ENCODE peak calls at places on chromosomes 2 and 18, in four cellular contexts. D, F, T and X are unnamed samples.

GRCh38 chr2:143258126-143258892 is 129.1 kb downstream of the ARHGAP15 start:
- DNase-seq in D (no peak), F (no peak), T (no peak), X (no peak)

GRCh38 chr2:17539596-17539992 is 902 bp upstream of the VSNL1 start:
- DNase-seq in D (no peak), F (peak; percentile 20), T (no peak), X (no peak)

GRCh38 chr2:100939445-100939844 is 62.6 kb upstream of the RPL31 start:
- DNase-seq in D (peak; percentile 37), F (no peak), T (no peak), X (no peak)

GRCh38 chr2:19507137-19507536 is 148.7 kb upstream of the OSR1 start:
- DNase-seq in D (no peak), F (no peak), T (no peak), X (no peak)

GRCh38 chr2:38446418-38446817 is 69.3 kb upstream of the ATL2 start:
- DNase-seq in D (no peak), F (no peak), T (no peak), X (no peak)

GRCh38 chr2:229714080-229714735 is at the start of gene DNER:
- DNase-seq in D (no peak), F (no peak), T (no peak), X (no peak)

GRCh38 chr2:223044092-223044836 is 7.7 kb upstream of the KCNE4 start:
- DNase-seq in D (no peak), F (no peak), T (no peak), X (no peak)

GRCh38 chr18:78873916-78874505 is 105.6 kb upstream of the SALL3 start:
- DNase-seq in D (no peak), F (no peak), T (no peak), X (no peak)

GRCh38 chr2:104420420-104420819 is 433.5 kb upstream of the POU3F3 start:
- DNase-seq in D (no peak), F (no peak), T (no peak), X (no peak)

GRCh38 chr18:22838639-22839487 is 94.3 kb upstream of the RBBP8 start:
- DNase-seq in D (no peak), F (no peak), T (no peak), X (no peak)

GRCh38 chr18:76621782-76622495 is 126.9 kb upstream of the ZNF516 start:
- DNase-seq in D (no peak), F (no peak), T (no peak), X (no peak)

GRCh38 chr18:53657257-53657656 is 567.2 kb downstream of the MBD2 start:
- DNase-seq in D (no peak), F (no peak), T (no peak), X (no peak)

GRCh38 chr18:35507623-35508022 is 9.9 kb upstream of the INO80C start:
- DNase-seq in D (no peak), F (no peak), T (no peak), X (no peak)

GRCh38 chr2:16900405-16901025 is 234.9 kb upstream of the CYRIA start:
- DNase-seq in D (no peak), F (no peak), T (no peak), X (no peak)

GRCh38 chr2:224925822-224926124 is 116.5 kb downstream of the DOCK10 start:
- DNase-seq in D (no peak), F (no peak), T (no peak), X (no peak)

GRCh38 chr2:150495993-150496627 is 8.6 kb upstream of the RND3 start:
- DNase-seq in D (no peak), F (no peak), T (no peak), X (no peak)

GRCh38 chr2:95056461-95057459 is 31.3 kb downstream of the MAL start:
- DNase-seq in D (peak; percentile 25), F (no peak), T (no peak), X (no peak)

GRCh38 chr2:171878481-171878993 is 15.5 kb downstream of the SLC25A12 start:
- DNase-seq in D (no peak), F (peak; percentile 60), T (no peak), X (no peak)

GRCh38 chr2:171882095-171882769 is 11.8 kb downstream of the SLC25A12 start:
- DNase-seq in D (no peak), F (no peak), T (no peak), X (no peak)

GRCh38 chr2:171879865-171880264 is 14.2 kb downstream of the SLC25A12 start:
- DNase-seq in D (no peak), F (no peak), T (no peak), X (no peak)

GRCh38 chr2:171883275-171883893 is 10.7 kb downstream of the SLC25A12 start:
- DNase-seq in D (no peak), F (no peak), T (no peak), X (no peak)

DNA sequence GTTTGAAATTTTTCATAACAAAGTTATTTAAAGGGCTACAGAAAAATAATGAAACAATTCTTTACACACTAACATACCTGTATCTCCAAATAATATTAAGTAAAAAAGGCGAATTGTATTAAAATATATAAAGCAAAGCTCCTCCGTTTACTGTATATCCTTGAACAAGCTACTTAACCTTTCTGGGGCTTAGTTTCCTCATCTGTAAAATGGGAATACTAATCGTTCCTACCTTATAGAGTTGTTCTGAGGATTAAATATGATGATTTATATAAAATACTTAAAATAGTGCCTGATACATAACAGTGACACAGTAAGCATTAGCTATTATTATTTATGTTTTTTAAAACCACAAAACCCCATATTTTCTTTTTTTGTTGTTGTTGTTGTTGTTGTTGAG is 13.3 kb downstream of the SLC25A12 start:
- DNase-seq in D (no peak), F (no peak), T (no peak), X (no peak)
- H3K27ac ChIP-seq in D (no peak overlapping the region), F (no peak overlapping the region), T (no peak overlapping the region), X (no peak overlapping the region)

DNA sequence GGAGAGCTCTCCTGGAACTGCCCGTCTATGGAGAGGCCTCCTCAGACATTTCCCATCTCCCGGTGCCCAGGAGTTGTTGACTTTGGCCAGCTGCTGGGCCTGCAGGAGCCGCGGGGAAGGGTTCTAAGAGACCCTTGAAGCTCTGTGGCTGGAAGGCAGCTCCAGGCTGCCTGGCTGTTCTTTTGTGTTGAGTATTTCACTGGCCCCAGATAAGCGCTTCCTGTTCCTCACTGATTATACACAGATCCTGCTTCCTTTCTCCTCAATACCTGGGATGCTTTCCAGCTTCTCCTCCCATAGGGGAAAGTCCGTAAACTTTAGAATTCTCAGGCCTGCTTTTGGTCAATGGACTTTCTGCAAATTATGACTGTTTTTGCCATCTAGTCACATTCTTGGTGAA is 57.8 kb downstream of the TGOLN2 start:
- DNase-seq in D (no peak), F (no peak), T (no peak), X (no peak)
- H3K4me1 ChIP-seq in D (peaks cover 14% of the 10 kb centered on the region), F (peaks cover 20% of the 10 kb centered on the region), T (no peaks in the 10 kb centered on the region), X (peaks cover 15% of the 10 kb centered on the region)

GRCh38 chr2:186979439-186980116 is 130.6 kb upstream of the ZSWIM2 start:
- DNase-seq in D (peak; percentile 30), F (no peak), T (no peak), X (no peak)
- H3K27ac ChIP-seq in D (no peak overlapping the region), F (no peak overlapping the region), T (no peak overlapping the region), X (no peak overlapping the region)

DNA sequence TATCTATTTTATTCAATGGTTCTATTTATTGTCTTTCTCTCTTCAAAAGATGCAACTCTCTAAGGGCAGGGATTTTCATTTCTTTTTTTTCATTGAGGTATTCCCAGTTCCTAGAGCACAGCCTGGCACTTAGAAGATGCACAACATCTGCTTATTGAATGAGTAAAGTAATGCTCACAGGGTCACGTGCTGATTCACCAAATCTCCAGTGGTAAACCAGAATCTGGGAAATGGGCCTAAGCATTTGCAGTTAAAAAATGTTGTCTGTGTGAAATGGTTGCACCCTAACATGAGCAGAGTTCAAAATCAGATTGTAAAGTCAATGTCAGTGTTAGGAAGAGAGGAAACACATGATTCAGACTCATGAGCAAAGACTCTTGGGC is 15.8 kb downstream of the SLC8A1 start:
- DNase-seq in D (no peak), F (no peak), T (no peak), X (no peak)
- H3K4me1 ChIP-seq in D (peaks cover 26% of the 10 kb centered on the region), F (no peaks in the 10 kb centered on the region), T (no peaks in the 10 kb centered on the region), X (peaks cover 73% of the 10 kb centered on the region)

GRCh38 chr2:26067980-26068507 is 34.2 kb downstream of the RAB10 start:
- DNase-seq in D (no peak), F (no peak), T (no peak), X (no peak)
- H3K27ac ChIP-seq in D (no peak overlapping the region), F (no peak overlapping the region), T (no peak overlapping the region), X (no peak overlapping the region)

DNA sequence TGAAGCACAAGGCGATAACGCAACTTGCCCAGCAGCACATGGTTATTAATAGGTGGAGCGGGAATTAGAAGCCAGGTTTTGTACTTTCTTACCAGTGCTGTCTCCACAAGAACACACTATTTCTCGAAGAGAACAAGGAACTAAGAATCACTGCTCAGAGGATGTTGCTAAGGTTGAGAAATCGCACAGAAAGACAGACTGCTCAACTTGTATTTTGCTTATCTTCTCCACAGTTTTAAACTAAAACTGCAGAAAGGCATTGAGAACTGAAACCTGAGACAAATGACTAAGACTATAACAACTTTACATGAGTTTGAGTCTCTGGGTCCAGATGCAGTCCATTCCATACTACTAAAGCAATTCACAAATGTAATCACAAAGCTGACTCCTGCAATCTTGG is 6.2 kb downstream of the PRKD3 start:
- DNase-seq in D (no peak), F (no peak), T (no peak), X (no peak)
- H3K4me1 ChIP-seq in D (peaks cover 23% of the 10 kb centered on the region), F (peaks cover 7% of the 10 kb centered on the region), T (peaks cover 5% of the 10 kb centered on the region), X (peaks cover 33% of the 10 kb centered on the region)

DNA sequence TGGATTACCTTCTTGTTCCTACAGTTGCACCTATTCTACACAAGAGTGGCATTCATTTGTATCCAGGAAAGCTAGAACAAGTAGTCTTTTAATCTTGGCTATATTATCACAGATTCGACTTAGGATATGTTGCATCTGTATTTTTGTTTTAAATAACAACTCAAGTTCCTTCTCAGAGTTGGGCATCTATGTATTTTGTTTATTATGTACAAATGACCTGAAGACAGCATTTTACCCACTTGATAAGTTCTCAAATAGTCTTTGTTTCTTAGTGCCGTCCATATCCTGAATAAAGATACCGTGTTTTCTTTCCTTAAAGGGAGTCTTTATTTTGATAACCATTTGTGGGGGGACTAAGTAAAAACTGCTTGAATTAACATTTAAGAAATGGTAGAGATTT is 2.9 kb downstream of the ITPRID2 start:
- DNase-seq in D (no peak), F (no peak), T (no peak), X (no peak)
- H3K27ac ChIP-seq in D (no peak overlapping the region), F (no peak overlapping the region), T (no peak overlapping the region), X (no peak overlapping the region)

GRCh38 chr2:72114693-72115051 is 33.0 kb downstream of the CYP26B1 start:
- DNase-seq in D (no peak), F (no peak), T (no peak), X (no peak)

GRCh38 chr2:72112981-72113846 is 34.4 kb downstream of the CYP26B1 start:
- DNase-seq in D (no peak), F (no peak), T (no peak), X (no peak)

GRCh38 chr2:72111061-72111460 is 36.6 kb downstream of the CYP26B1 start:
- DNase-seq in D (no peak), F (no peak), T (no peak), X (no peak)

GRCh38 chr2:72113847-72114692 is 33.6 kb downstream of the CYP26B1 start:
- DNase-seq in D (no peak), F (no peak), T (no peak), X (no peak)

DNA sequence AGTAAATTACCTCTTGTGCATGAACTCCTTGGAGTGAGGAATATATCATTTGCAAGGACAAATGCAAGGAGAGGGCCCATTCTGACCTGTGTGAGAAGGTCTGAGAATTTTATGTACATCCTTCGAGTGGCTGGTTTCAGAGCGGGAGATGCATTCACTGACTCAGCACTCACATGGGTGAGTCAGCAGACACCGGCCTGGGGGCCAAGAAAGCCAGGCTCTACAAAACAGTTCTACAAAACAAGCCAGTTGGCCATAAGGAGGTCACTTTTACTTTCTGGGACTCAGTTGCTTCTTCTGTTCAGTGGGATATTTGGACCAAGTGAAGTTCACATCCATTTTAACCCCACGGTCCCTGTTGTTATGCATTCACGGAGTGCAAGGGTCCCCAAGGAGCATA is 35.2 kb downstream of the CYP26B1 start:
- DNase-seq in D (no peak), F (no peak), T (no peak), X (no peak)
- H3K4me1 ChIP-seq in D (peaks cover 11% of the 10 kb centered on the region), F (no peaks in the 10 kb centered on the region), T (no peaks in the 10 kb centered on the region), X (peaks cover 18% of the 10 kb centered on the region)